ENCODE peak calls at places on chromosome 10, in six cellular contexts. B is C1 segment of cervical spinal cord; L is stimulated activated CD4-positive, alpha-beta T cell treated with anti-CD3 and anti-CD28 coated beads, Interleukin-15, amount 100 ng/mL, for 1 hour; Q is endothelial cell; H is GM13977; N is M059J. D is an unnamed sample.

GRCh38 chr10:104608076-104608828 is 32.8 kb upstream of the SORCS3 start:
- DNase-seq in B (no peak), L (no peak), Q (peak; percentile 13), H (no peak), N (no peak), D (no peak)

GRCh38 chr10:130545122-130545521 is 408.9 kb downstream of the GLRX3 start:
- DNase-seq in B (no peak), L (no peak), Q (no peak), H (no peak), N (no peak), D (no peak)

GRCh38 chr10:132132391-132132841 is 54.3 kb upstream of the DPYSL4 start:
- DNase-seq in B (peak; percentile 36), L (no peak), Q (no peak), H (no peak), N (no peak), D (no peak)

GRCh38 chr10:58028597-58029366 is 238.9 kb downstream of the IPMK start:
- DNase-seq in B (no peak), L (no peak), Q (no peak), H (no peak), N (peak; percentile 83), D (no peak)

GRCh38 chr10:5888352-5888751 is 1.3 kb downstream of the ANKRD16 start:
- DNase-seq in B (no peak), L (no peak), Q (no peak), H (no peak), N (no peak), D (peak; percentile 21)

GRCh38 chr10:43278216-43278615 is 11.4 kb upstream of the RASGEF1A start:
- DNase-seq in B (no peak), L (no peak), Q (no peak), H (no peak), N (no peak), D (no peak)

GRCh38 chr10:71396714-71397339 is at the start of gene CDH23:
- DNase-seq in B (no peak), L (no peak), Q (peak; percentile 35), H (peak; percentile 52), N (peak; percentile 8), D (peak; percentile 47)

GRCh38 chr10:73159038-73159648 is 8.7 kb downstream of the ECD start:
- DNase-seq in B (peak; percentile 19), L (peak; percentile 16), Q (peak; percentile 54), H (peak; percentile 42), N (peak; percentile 56), D (peak; percentile 81)

GRCh38 chr10:52228556-52228955 is 85.5 kb upstream of the DKK1 start:
- DNase-seq in B (no peak), L (no peak), Q (no peak), H (no peak), N (no peak), D (no peak)

GRCh38 chr10:118449521-118449920 is 107.4 kb upstream of the FAM204A start:
- DNase-seq in B (no peak), L (no peak), Q (no peak), H (no peak), N (no peak), D (no peak)

GRCh38 chr10:52525761-52526160 is 211.7 kb downstream of the DKK1 start:
- DNase-seq in B (no peak), L (no peak), Q (no peak), H (no peak), N (peak; percentile 37), D (no peak)

GRCh38 chr10:126955934-126956711 is 50.9 kb downstream of the DOCK1 start:
- DNase-seq in B (peak; percentile 64), L (no peak), Q (no peak), H (no peak), N (no peak), D (peak; percentile 68)

D was measured in head of caudate nucleus.